ENCODE peak calls at places on chromosomes 3 and 15, in six cellular contexts. K, S, A, O, L and U are unnamed samples.

GRCh38 chr15:33146051-33146450 is 48.5 kb downstream of the FMN1 start:
- DNase-seq in K (no peak), S (no peak), A (no peak), O (no peak), L (no peak), U (no peak)

GRCh38 chr3:196694202-196694638 is 17.8 kb downstream of the CEP19 start:
- DNase-seq in K (peak), S (no peak), A (no peak), O (peak), L (peak), U (no peak)

GRCh38 chr3:182063742-182064141 is 352.0 kb downstream of the SOX2 start:
- DNase-seq in K (no peak), S (no peak), A (no peak), O (no peak), L (no peak), U (no peak)

GRCh38 chr3:17478673-17479072 is 263.8 kb downstream of the TBC1D5 start:
- DNase-seq in K (no peak), S (no peak), A (no peak), O (no peak), L (peak), U (peak)

GRCh38 chr3:46488735-46489361 is 8.9 kb upstream of the RTP3 start:
- DNase-seq in K (peak), S (peak), A (peak), O (peak), L (peak), U (peak)

GRCh38 chr3:60657972-60658371 is 593.3 kb downstream of the FHIT start:
- DNase-seq in K (no peak), S (no peak), A (no peak), O (no peak), L (no peak), U (no peak)

GRCh38 chr3:9311265-9311664 is 51.6 kb upstream of the THUMPD3 start:
- DNase-seq in K (no peak), S (no peak), A (no peak), O (no peak), L (no peak), U (no peak)

GRCh38 chr15:98160236-98160635 is 199.7 kb downstream of the ARRDC4 start:
- DNase-seq in K (no peak), S (no peak), A (no peak), O (no peak), L (no peak), U (no peak)

GRCh38 chr15:43912991-43913927 is 86.5 kb downstream of the WDR76 start:
- DNase-seq in K (no peak), S (no peak), A (no peak), O (no peak), L (peak), U (peak)

GRCh38 chr15:48644498-48644826 is 1.0 kb downstream of the FBN1 start:
- DNase-seq in K (no peak), S (no peak), A (no peak), O (peak), L (peak), U (peak)

GRCh38 chr3:128390867-128391266 is 75.8 kb downstream of the DNAJB8 start:
- DNase-seq in K (no peak), S (no peak), A (no peak), O (no peak), L (no peak), U (no peak)

GRCh38 chr3:11305509-11305908 is 33.3 kb downstream of the ATG7 start:
- DNase-seq in K (no peak), S (no peak), A (no peak), O (no peak), L (peak), U (no peak)

GRCh38 chr3:40129981-40130380 is 179.5 kb upstream of the EIF1B start:
- DNase-seq in K (no peak), S (no peak), A (no peak), O (no peak), L (no peak), U (no peak)

GRCh38 chr15:83959477-83959876 is 276.1 kb upstream of the GOLGA6L4 start:
- DNase-seq in K (no peak), S (no peak), A (no peak), O (no peak), L (no peak), U (no peak)

GRCh38 chr3:186705882-186706780 is 11.0 kb upstream of the KNG1 start:
- DNase-seq in K (peak), S (no peak), A (no peak), O (no peak), L (no peak), U (no peak)